ENCODE peak calls at places on chromosome 3, in four cellular contexts. F is uterus, N is HCT116, M is pancreas. B is an unnamed sample.

GRCh38 chr3:18919158-18919557 is 229.2 kb upstream of the KCNH8 start:
- DNase-seq in F (no peak), N (no peak), M (no peak), B (no peak)

GRCh38 chr3:122325769-122326168 is 721 bp downstream of the CSTA start:
- DNase-seq in F (no peak), N (no peak), M (no peak), B (no peak)

GRCh38 chr3:106688463-106688862 is 688.8 kb upstream of the CCDC54 start:
- DNase-seq in F (no peak), N (no peak), M (no peak), B (no peak)

GRCh38 chr3:120177907-120178306 is 83.7 kb upstream of the GSK3B start:
- DNase-seq in F (no peak), N (no peak), M (no peak), B (no peak)

GRCh38 chr3:159904455-159904854 is 84.2 kb upstream of the IL12A start:
- DNase-seq in F (no peak), N (no peak), M (no peak), B (no peak)

GRCh38 chr3:164515256-164515655 is 563.0 kb downstream of the SI start:
- DNase-seq in F (no peak), N (no peak), M (no peak), B (no peak)

GRCh38 chr3:8653800-8654408 is 9.3 kb upstream of the SSUH2 start:
- DNase-seq in F (no peak), N (no peak), M (no peak), B (no peak)

GRCh38 chr3:182618981-182619591 is 174.2 kb upstream of the ATP11B start:
- DNase-seq in F (no peak), N (peak), M (no peak), B (no peak)

GRCh38 chr3:111314146-111314873 is 227.7 kb upstream of the CD96 start:
- DNase-seq in F (no peak), N (no peak), M (no peak), B (no peak)

GRCh38 chr3:98679986-98680385 is 83.2 kb upstream of the ST3GAL6 start:
- DNase-seq in F (no peak), N (no peak), M (no peak), B (no peak)

GRCh38 chr3:158539414-158540014 is 31.5 kb upstream of the MLF1 start:
- DNase-seq in F (no peak), N (peak), M (peak), B (no peak)

GRCh38 chr3:27666708-27667107 is 55.4 kb downstream of the EOMES start:
- DNase-seq in F (peak), N (no peak), M (peak), B (peak)

GRCh38 chr3:17407576-17407975 is 334.9 kb downstream of the TBC1D5 start:
- DNase-seq in F (no peak), N (no peak), M (no peak), B (no peak)

GRCh38 chr3:117117188-117117936 is 407.8 kb downstream of the TUSC7 start:
- DNase-seq in F (no peak), N (no peak), M (no peak), B (no peak)

GRCh38 chr3:14949126-14949525 is 1.7 kb downstream of the NR2C2 start:
- DNase-seq in F (no peak), N (no peak), M (no peak), B (no peak)

GRCh38 chr3:37722477-37722876 is 139.2 kb upstream of the CTDSPL start:
- DNase-seq in F (no peak), N (no peak), M (no peak), B (no peak)

GRCh38 chr3:65005481-65005880 is 317.7 kb upstream of the ADAMTS9 start:
- DNase-seq in F (no peak), N (no peak), M (no peak), B (no peak)

GRCh38 chr3:13287833-13288232 is 132.3 kb downstream of the NUP210 start:
- DNase-seq in F (no peak), N (no peak), M (no peak), B (no peak)

GRCh38 chr3:139312959-139313358 is 30.9 kb upstream of the MRPS22 start:
- DNase-seq in F (no peak), N (no peak), M (no peak), B (no peak)

GRCh38 chr3:146382386-146382785 is 87.0 kb downstream of the PLSCR2 start:
- DNase-seq in F (no peak), N (peak), M (no peak), B (no peak)

GRCh38 chr3:278300-279064 is 81.9 kb downstream of the CHL1 start:
- DNase-seq in F (no peak), N (no peak), M (no peak), B (no peak)

GRCh38 chr3:37712387-37712786 is 149.3 kb upstream of the CTDSPL start:
- DNase-seq in F (no peak), N (no peak), M (no peak), B (no peak)

GRCh38 chr3:4834403-4834866 is 144.8 kb upstream of the BHLHE40 start:
- DNase-seq in F (no peak), N (no peak), M (no peak), B (no peak)

GRCh38 chr3:127330385-127330784 is 42.5 kb upstream of the PRR20G start:
- DNase-seq in F (no peak), N (no peak), M (no peak), B (no peak)

GRCh38 chr3:73674280-73674679 is 49.5 kb upstream of the PDZRN3 start:
- DNase-seq in F (no peak), N (no peak), M (no peak), B (no peak)

GRCh38 chr3:89571707-89572106 is 464.3 kb downstream of the EPHA3 start:
- DNase-seq in F (no peak), N (no peak), M (no peak), B (no peak)

GRCh38 chr3:138673641-138674040 is 65.1 kb downstream of the FAIM start:
- DNase-seq in F (no peak), N (no peak), M (no peak), B (no peak)

GRCh38 chr3:35322070-35322469 is 317.3 kb upstream of the ARPP21 start:
- DNase-seq in F (no peak), N (no peak), M (no peak), B (no peak)

GRCh38 chr3:32640939-32641725 is 43.9 kb upstream of the CNOT10 start:
- DNase-seq in F (no peak), N (no peak), M (no peak), B (no peak)

GRCh38 chr3:71498543-71498942 is 85.0 kb downstream of the FOXP1 start:
- DNase-seq in F (no peak), N (no peak), M (no peak), B (no peak)

GRCh38 chr3:78281381-78281780 is 1241.5 kb downstream of the ROBO2 start:
- DNase-seq in F (no peak), N (no peak), M (no peak), B (no peak)

GRCh38 chr3:124799676-124800075 is 69.4 kb downstream of the UMPS start:
- DNase-seq in F (no peak), N (no peak), M (no peak), B (no peak)
- H3K27ac ChIP-seq in F (peak), N (no peak), M (no peak), B (no peak)

DNA sequence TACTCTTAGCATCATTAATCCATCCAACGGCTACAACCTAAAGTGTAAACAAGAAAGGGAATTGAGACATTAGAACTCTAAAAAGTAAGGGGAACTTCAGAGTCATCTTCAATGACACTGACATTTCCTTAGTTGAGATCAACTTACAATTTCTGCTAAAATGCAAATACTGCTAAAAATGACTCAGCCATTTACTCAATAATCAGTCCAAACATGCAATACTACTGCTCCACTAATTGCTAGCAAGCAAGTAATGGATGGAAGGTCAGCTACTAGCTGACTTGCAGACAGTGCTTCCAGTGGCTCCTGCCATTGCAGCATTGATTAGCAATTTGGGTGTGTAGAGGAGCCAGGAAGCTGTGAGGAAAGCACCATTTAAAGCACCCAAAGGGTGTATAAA is 28.4 kb downstream of the CD200R1L start:
- DNase-seq in F (no peak), N (no peak), M (no peak), B (no peak)
- H3K27ac ChIP-seq in F (no peak), N (no peak), M (no peak), B (no peak)

GRCh38 chr3:143172313-143173054 is 52.9 kb downstream of the CHST2 start:
- DNase-seq in F (no peak), N (no peak), M (no peak), B (no peak)

GRCh38 chr3:143170676-143171075 is 51.1 kb downstream of the CHST2 start:
- DNase-seq in F (no peak), N (no peak), M (no peak), B (no peak)

GRCh38 chr3:143171656-143172055 is 52.1 kb downstream of the CHST2 start:
- DNase-seq in F (no peak), N (no peak), M (no peak), B (no peak)

GRCh38 chr3:143170043-143170442 is 50.5 kb downstream of the CHST2 start:
- DNase-seq in F (no peak), N (no peak), M (no peak), B (no peak)

GRCh38 chr3:143171141-143171651 is 51.6 kb downstream of the CHST2 start:
- DNase-seq in F (no peak), N (no peak), M (no peak), B (no peak)
- H3K27ac ChIP-seq in F (peak), N (no peak), M (no peak), B (no peak)

GRCh38 chr3:39410893-39411292 is 4.4 kb downstream of the RPSA start:
- DNase-seq in F (no peak), N (no peak), M (no peak), B (no peak)

GRCh38 chr3:39412668-39413260 is 6.2 kb downstream of the RPSA start:
- DNase-seq in F (no peak), N (no peak), M (no peak), B (no peak)

GRCh38 chr3:39413691-39414420 is 7.3 kb downstream of the RPSA start:
- DNase-seq in F (no peak), N (no peak), M (no peak), B (no peak)

GRCh38 chr3:39415983-39416382 is 9.5 kb downstream of the RPSA start:
- DNase-seq in F (no peak), N (no peak), M (no peak), B (no peak)

GRCh38 chr3:39414421-39414907 is 7.9 kb downstream of the RPSA start:
- DNase-seq in F (no peak), N (no peak), M (no peak), B (no peak)
- H3K27ac ChIP-seq in F (no peak), N (peak), M (no peak), B (no peak)

GRCh38 chr3:124362418-124362817 is 367.8 kb upstream of the UMPS start:
- DNase-seq in F (no peak), N (no peak), M (no peak), B (no peak)

GRCh38 chr3:124361566-124361965 is 368.7 kb upstream of the UMPS start:
- DNase-seq in F (no peak), N (no peak), M (no peak), B (no peak)

GRCh38 chr3:124360626-124361025 is 368.7 kb upstream of the ROPN1 start:
- DNase-seq in F (no peak), N (no peak), M (no peak), B (no peak)

GRCh38 chr3:124363451-124363850 is 366.8 kb upstream of the UMPS start:
- DNase-seq in F (peak), N (no peak), M (no peak), B (no peak)

GRCh38 chr3:124360140-124360539 is 368.2 kb upstream of the ROPN1 start:
- DNase-seq in F (no peak), N (no peak), M (no peak), B (no peak)
- H3K27ac ChIP-seq in F (no peak), N (no peak), M (no peak), B (no peak)

GRCh38 chr3:188721312-188721711 is 450.5 kb upstream of the TPRG1 start:
- DNase-seq in F (no peak), N (no peak), M (no peak), B (no peak)
- H3K27ac ChIP-seq in F (no peak), N (no peak), M (no peak), B (no peak)

DNA sequence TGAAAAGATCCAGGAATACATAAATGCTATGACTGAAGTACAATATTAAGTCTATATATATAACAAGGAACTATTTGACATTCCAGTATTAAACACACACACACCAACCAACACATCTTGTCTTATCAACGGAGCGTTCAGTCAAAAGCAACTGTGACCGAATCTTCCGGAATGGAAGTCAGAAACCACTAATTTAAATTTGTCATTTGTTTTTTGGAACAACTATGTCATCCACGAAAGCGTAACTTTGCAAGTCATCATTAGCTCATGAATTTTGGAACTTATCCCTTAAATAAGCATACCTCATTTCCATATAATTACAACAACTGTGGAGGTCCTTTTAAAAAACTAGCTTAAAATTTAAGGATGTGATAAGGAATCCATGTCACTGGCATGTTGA is 5.0 kb downstream of the ZNF385D start:
- DNase-seq in F (no peak), N (no peak), M (no peak), B (no peak)
- H3K27ac ChIP-seq in F (peak), N (no peak), M (no peak), B (no peak)

DNA sequence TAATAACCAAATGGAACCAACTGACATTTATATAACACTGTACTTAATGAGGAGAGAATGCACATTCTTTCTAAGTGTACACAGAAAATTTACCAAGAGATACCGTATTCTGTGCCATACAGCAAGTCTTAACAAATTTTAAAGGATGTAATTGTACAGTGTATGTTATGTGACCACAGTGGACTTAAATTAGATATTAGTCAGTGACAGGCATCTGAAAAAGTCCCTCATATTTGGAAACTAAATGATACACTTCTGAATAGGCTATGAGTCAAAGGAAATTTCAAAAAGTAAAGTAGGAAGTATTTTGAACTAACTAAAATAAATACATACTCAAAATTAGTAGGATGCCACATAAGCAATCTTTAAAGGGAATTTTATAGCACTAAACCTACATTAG is 59.6 kb upstream of the P3H2 start:
- DNase-seq in F (no peak), N (no peak), M (no peak), B (no peak)
- H3K27ac ChIP-seq in F (no peak), N (no peak), M (no peak), B (no peak)

GRCh38 chr3:52904552-52904951 is 7.2 kb upstream of the STIMATE start:
- DNase-seq in F (no peak), N (no peak), M (no peak), B (no peak)
- H3K27ac ChIP-seq in F (no peak), N (no peak), M (no peak), B (no peak)